ENCODE peak calls at places on chromosome 18, in six cellular contexts. E is heart right ventricle, J is lower leg skin, V is left ventricle myocardium inferior, Y is HCT116, B is progenitor cell of endocrine pancreas. T is an unnamed sample.

GRCh38 chr18:59015531-59016152 is 124.0 kb upstream of the SEC11C start:
- DNase-seq in E (no peak), J (peak), V (no peak), Y (no peak), B (no peak), T (no peak)

GRCh38 chr18:52499646-52500045 is 159.6 kb downstream of the DCC start:
- DNase-seq in E (no peak), J (no peak), V (no peak), Y (no peak), B (no peak), T (no peak)

GRCh38 chr18:75811156-75811555 is 383.7 kb upstream of the SMIM21 start:
- DNase-seq in E (no peak), J (no peak), V (no peak), Y (no peak), B (no peak), T (no peak)

GRCh38 chr18:8332286-8332685 is 277.0 kb upstream of the RAB12 start:
- DNase-seq in E (no peak), J (no peak), V (no peak), Y (no peak), B (no peak), T (no peak)

GRCh38 chr18:29161429-29161828 is 984.5 kb upstream of the CDH2 start:
- DNase-seq in E (no peak), J (no peak), V (no peak), Y (no peak), B (no peak), T (no peak)

GRCh38 chr18:67265464-67266245 is 250.9 kb downstream of the DSEL start:
- DNase-seq in E (no peak), J (no peak), V (no peak), Y (no peak), B (no peak), T (no peak)

GRCh38 chr18:76496200-76496890 is 1.3 kb upstream of the ZNF516 start:
- DNase-seq in E (peak), J (peak), V (peak), Y (no peak), B (peak), T (no peak)

GRCh38 chr18:54822872-54823845 is 5.1 kb upstream of the RAB27B start:
- DNase-seq in E (no peak), J (no peak), V (no peak), Y (peak), B (no peak), T (no peak)

DNA sequence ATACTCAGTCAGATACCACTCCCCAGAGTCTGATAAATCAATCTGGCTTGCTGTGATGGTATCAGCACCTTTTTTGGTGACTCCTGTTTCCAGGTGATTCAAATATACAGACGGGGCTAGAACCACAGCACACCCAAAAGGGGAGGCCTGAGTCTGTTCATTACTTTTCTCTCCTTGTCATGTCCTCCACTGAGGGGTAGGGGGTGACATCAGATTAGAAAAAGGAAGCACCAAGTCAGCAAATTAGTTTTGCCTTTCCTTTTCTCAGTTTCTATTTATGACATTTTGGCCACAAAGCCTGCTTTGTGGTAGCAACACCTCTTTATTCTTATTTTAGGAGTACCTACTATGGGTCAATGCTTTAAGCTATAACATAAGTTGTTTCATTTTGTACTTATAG is 127.4 kb downstream of the CCDC102B start:
- DNase-seq in E (no peak), J (no peak), V (no peak), Y (no peak), B (no peak), T (no peak)
- TF ChIP-seq CTCF in E (no peak), J (no peak), V (peak), Y (peak), B (peak), T (no peak)

DNA sequence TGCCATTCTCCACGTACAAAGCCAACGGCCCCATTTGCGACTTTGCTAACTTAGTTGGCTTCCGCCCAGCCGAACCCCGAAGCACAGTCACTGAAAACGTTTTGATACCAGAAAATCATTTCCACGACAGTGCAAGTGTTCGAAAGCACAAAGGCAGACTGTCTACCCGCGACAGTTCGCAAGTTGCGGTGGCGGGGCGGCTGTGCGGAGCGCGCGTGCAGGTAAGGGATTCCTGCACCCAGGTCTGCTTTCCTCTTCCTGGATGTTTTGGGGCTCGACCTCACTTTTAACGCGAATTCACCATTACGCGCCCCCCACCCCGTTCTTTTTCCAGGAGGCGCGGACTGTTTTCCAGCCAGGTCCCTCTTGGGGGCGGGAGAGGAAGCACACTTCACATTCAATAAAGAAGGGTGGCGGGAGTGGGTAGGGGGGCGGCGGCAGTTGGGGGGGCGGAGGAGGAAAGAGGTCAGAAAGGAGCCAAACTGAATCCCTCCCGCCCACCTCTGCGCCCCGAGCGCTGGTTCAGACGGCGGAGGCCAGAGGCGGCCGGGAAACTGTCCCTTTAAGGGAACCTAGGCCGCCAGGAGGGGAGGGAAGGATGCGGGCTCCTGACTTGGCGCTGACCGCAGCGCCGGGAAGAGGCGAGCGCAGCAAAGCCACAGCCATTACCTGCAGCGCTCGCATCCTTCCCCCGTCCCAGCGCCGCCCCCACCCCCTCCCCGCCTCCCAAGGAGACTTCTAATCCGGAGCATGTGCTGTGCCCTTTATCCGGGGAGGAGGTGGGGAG is 107.5 kb upstream of the KCTD1 start:
- DNase-seq in E (peak), J (peak), V (peak), Y (no peak), B (peak), T (no peak)
- TF ChIP-seq CTCF in E (no peak), J (no peak), V (peak), Y (no peak), B (peak), T (no peak)

GRCh38 chr18:6877288-6877687 is 147.8 kb downstream of the ARHGAP28 start:
- DNase-seq in E (no peak), J (no peak), V (no peak), Y (no peak), B (no peak), T (no peak)

GRCh38 chr18:6876646-6877045 is 147.1 kb downstream of the ARHGAP28 start:
- DNase-seq in E (no peak), J (no peak), V (no peak), Y (no peak), B (no peak), T (no peak)

GRCh38 chr18:6875764-6876163 is 146.2 kb downstream of the ARHGAP28 start:
- DNase-seq in E (no peak), J (no peak), V (no peak), Y (no peak), B (no peak), T (no peak)

GRCh38 chr18:6873352-6873751 is 143.8 kb downstream of the ARHGAP28 start:
- DNase-seq in E (no peak), J (no peak), V (no peak), Y (no peak), B (no peak), T (no peak)

GRCh38 chr18:6874316-6874715 is 144.8 kb downstream of the ARHGAP28 start:
- DNase-seq in E (no peak), J (no peak), V (no peak), Y (no peak), B (no peak), T (no peak)
- TF ChIP-seq CTCF in E (no peak), J (no peak), V (peak), Y (no peak), B (no peak), T (no peak)

DNA sequence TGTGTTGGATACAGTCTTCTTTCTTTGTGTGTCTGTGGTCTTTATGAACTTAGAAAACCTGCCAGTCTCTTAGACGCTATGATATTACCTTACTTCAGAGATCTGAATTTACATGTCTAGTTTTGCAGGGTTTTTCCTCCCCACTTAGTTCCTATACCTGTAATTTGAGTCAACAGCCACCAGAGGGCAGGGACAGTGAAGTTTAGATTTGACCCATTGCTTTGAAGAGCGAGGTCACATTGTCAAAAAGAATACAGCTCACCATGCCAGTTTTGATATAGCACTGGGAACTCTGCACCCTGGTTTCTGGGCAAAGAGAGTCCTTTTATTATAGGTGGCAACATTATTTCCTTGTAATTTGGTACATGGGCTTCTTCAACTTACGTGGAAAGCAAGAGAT is 102.3 kb downstream of the MAPK4 start:
- DNase-seq in E (no peak), J (no peak), V (no peak), Y (peak), B (no peak), T (no peak)
- TF ChIP-seq CTCF in E (no peak), J (no peak), V (peak), Y (peak), B (peak), T (no peak)

GRCh38 chr18:12092398-12093229 is 1.0 kb upstream of the ANKRD62 start:
- DNase-seq in E (no peak), J (no peak), V (no peak), Y (peak), B (no peak), T (no peak)
- TF ChIP-seq CTCF in E (no peak), J (no peak), V (peak), Y (peak), B (peak), T (no peak)

DNA sequence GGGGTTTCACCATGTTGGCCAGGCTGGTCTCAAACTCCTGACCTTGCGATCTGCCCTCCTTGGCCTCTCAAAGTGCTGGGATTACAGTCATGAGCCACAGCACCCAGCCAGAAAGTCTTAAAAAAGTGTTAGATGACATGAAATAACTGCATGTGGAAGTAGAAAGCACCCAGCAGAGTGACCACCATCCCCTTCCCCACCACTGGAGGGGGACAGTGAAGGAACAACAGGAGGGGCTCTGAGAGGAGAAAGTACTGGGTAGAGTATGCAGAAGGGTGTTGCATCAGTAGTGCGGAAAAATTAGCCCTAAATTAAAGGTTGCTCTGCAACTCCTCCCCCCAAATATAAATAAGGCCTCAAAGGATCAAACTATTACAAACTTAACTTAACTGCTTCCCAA is 230.5 kb downstream of the ZNF521 start:
- DNase-seq in E (no peak), J (no peak), V (no peak), Y (no peak), B (no peak), T (no peak)
- TF ChIP-seq CTCF in E (no peak), J (no peak), V (no peak), Y (no peak), B (no peak), T (no peak)

GRCh38 chr18:64966667-64967066 is 784.1 kb upstream of the CDH7 start:
- DNase-seq in E (peak), J (no peak), V (peak), Y (no peak), B (no peak), T (no peak)
- TF ChIP-seq CTCF in E (no peak), J (no peak), V (no peak), Y (no peak), B (peak), T (no peak)

DNA sequence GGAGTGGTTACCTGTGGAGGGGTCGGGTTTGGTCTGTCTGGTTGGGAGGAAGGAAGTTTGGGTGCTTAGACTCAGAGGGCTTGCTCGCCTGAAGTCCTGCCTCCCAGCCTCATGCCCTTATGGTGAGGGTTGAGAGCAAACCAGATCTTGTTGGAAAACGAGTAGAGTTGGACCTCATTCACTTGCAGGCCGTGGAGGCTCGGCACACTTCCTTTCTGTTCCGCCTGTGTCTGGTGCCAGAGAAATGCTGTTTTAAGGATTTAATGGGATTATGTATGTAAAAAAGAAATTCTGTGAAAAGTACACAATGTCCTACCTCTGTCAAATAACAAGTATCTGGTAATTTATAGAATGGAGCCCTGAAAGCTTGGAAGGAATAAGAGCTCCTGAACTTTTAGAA is 29.6 kb downstream of the GATA6 start:
- DNase-seq in E (no peak), J (no peak), V (no peak), Y (no peak), B (no peak), T (no peak)
- TF ChIP-seq CTCF in E (no peak), J (no peak), V (no peak), Y (no peak), B (no peak), T (no peak)